ENCODE peak calls at places on chromosomes 2 and 18, in seven cellular contexts. One of them, this sample, is unnamed.

GRCh38 chr2:206723288-206723687 is 5.1 kb upstream of the DYTN start:
- DNase-seq in mesenchymal stem cell: no peak
- DNase-seq in mesendoderm: no peak
- DNase-seq in H9: no peak
- DNase-seq in trophoblast cell: no peak
- DNase-seq in neuronal stem cell: no peak
- DNase-seq in H1: no peak
- DNase-seq in this sample: no peak

GRCh38 chr2:54850171-54851122 is 127.0 kb downstream of the EML6 start:
- DNase-seq in trophoblast cell: peak
- DNase-seq in mesendoderm: no peak
- DNase-seq in H9: no peak
- DNase-seq in neuronal stem cell: no peak
- DNase-seq in H1: no peak
- DNase-seq in mesenchymal stem cell: no peak
- DNase-seq in this sample: no peak

GRCh38 chr2:22694856-22695255 is 690.1 kb upstream of the KLHL29 start:
- DNase-seq in neuronal stem cell: peak
- DNase-seq in mesendoderm: peak
- DNase-seq in H9: peak
- DNase-seq in trophoblast cell: no peak
- DNase-seq in mesenchymal stem cell: no peak
- DNase-seq in H1: peak
- DNase-seq in this sample: no peak

GRCh38 chr2:26000561-26001211 is 18.4 kb upstream of the KIF3C start:
- DNase-seq in mesenchymal stem cell: no peak
- DNase-seq in mesendoderm: no peak
- DNase-seq in H9: no peak
- DNase-seq in trophoblast cell: no peak
- DNase-seq in H1: no peak
- DNase-seq in neuronal stem cell: no peak
- DNase-seq in this sample: no peak

GRCh38 chr18:32093106-32093511 is 1.4 kb downstream of the RNF138 start:
- DNase-seq in H9: peak
- DNase-seq in neuronal stem cell: peak
- DNase-seq in trophoblast cell: peak
- DNase-seq in H1: no peak
- DNase-seq in mesenchymal stem cell: peak
- DNase-seq in mesendoderm: peak
- DNase-seq in this sample: peak

GRCh38 chr2:97759727-97760407 is 46.5 kb downstream of the ZAP70 start:
- DNase-seq in trophoblast cell: no peak
- DNase-seq in H1: no peak
- DNase-seq in H9: peak
- DNase-seq in neuronal stem cell: no peak
- DNase-seq in mesenchymal stem cell: no peak
- DNase-seq in mesendoderm: no peak
- DNase-seq in this sample: no peak

GRCh38 chr18:51028201-51028805 is 1.7 kb upstream of the SMAD4 start:
- DNase-seq in mesenchymal stem cell: no peak
- DNase-seq in mesendoderm: peak
- DNase-seq in H9: no peak
- DNase-seq in trophoblast cell: peak
- DNase-seq in H1: no peak
- DNase-seq in neuronal stem cell: no peak
- DNase-seq in this sample: peak

GRCh38 chr2:53969285-53970094 is 1.3 kb downstream of the PSME4 start:
- DNase-seq in H9: no peak
- DNase-seq in H1: no peak
- DNase-seq in neuronal stem cell: no peak
- DNase-seq in mesenchymal stem cell: peak
- DNase-seq in trophoblast cell: peak
- DNase-seq in mesendoderm: no peak
- DNase-seq in this sample: peak

GRCh38 chr2:161427413-161428239 is 11.5 kb downstream of the TBR1 start:
- DNase-seq in mesenchymal stem cell: no peak
- DNase-seq in H9: peak
- DNase-seq in trophoblast cell: no peak
- DNase-seq in H1: no peak
- DNase-seq in neuronal stem cell: peak
- DNase-seq in mesendoderm: peak
- DNase-seq in this sample: no peak

GRCh38 chr18:12890964-12891363 is 6.9 kb upstream of the PTPN2 start:
- DNase-seq in mesendoderm: no peak
- DNase-seq in H1: no peak
- DNase-seq in trophoblast cell: no peak
- DNase-seq in neuronal stem cell: no peak
- DNase-seq in mesenchymal stem cell: no peak
- DNase-seq in H9: no peak
- DNase-seq in this sample: no peak

GRCh38 chr18:12890500-12890899 is 6.5 kb upstream of the PTPN2 start:
- DNase-seq in H1: no peak
- DNase-seq in trophoblast cell: peak
- DNase-seq in H9: no peak
- DNase-seq in mesenchymal stem cell: no peak
- DNase-seq in mesendoderm: peak
- DNase-seq in neuronal stem cell: no peak
- DNase-seq in this sample: no peak

GRCh38 chr18:12895016-12895415 is 11.0 kb upstream of the PTPN2 start:
- DNase-seq in mesenchymal stem cell: no peak
- DNase-seq in trophoblast cell: no peak
- DNase-seq in H9: no peak
- DNase-seq in H1: no peak
- DNase-seq in neuronal stem cell: no peak
- DNase-seq in mesendoderm: no peak
- DNase-seq in this sample: no peak

GRCh38 chr18:12886498-12887126 is 2.6 kb upstream of the PTPN2 start:
- DNase-seq in neuronal stem cell: no peak
- DNase-seq in mesenchymal stem cell: no peak
- DNase-seq in mesendoderm: peak
- DNase-seq in trophoblast cell: peak
- DNase-seq in H1: no peak
- DNase-seq in H9: peak
- DNase-seq in this sample: no peak

DNA sequence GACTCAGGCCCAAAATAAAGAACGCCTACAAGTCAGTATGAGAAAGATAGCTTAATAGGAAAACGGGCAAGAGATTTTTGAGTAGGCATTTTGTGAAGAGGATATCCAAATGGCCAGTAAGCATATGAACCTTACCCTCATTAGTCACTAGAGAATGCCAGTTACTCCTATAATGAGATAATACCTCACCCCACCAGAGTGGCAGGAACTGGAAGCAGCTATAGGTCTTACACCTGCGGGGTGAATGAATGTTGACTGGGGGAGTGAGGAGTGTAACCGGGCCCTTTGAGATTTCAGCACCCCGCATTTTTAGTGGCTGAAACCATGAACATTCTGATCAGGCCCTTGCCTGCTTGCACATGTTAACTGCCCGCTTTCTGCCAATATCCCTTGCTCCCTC is 7.5 kb upstream of the PTPN2 start:
- DNase-seq in neuronal stem cell: no peak
- DNase-seq in trophoblast cell: no peak
- DNase-seq in mesenchymal stem cell: no peak
- DNase-seq in H9: no peak
- DNase-seq in H1: no peak
- DNase-seq in mesendoderm: no peak
- DNase-seq in this sample: no peak
- H3K23ac ChIP-seq in neuronal stem cell: no peak
- H3K23ac ChIP-seq in trophoblast cell: no peak
- H3K23ac ChIP-seq in mesenchymal stem cell: no peak
- H3K23ac ChIP-seq in H9: no peak
- H3K23ac ChIP-seq in H1: no peak
- H3K23ac ChIP-seq in mesendoderm: no peak
- H3K23ac ChIP-seq in this sample: no peak

GRCh38 chr2:19138264-19138825 is 220.1 kb downstream of the OSR1 start:
- DNase-seq in trophoblast cell: no peak
- DNase-seq in H1: no peak
- DNase-seq in mesendoderm: peak
- DNase-seq in neuronal stem cell: no peak
- DNase-seq in H9: no peak
- DNase-seq in mesenchymal stem cell: no peak
- DNase-seq in this sample: no peak
- H3K9ac ChIP-seq in trophoblast cell: no peak
- H3K9ac ChIP-seq in H1: no peak
- H3K9ac ChIP-seq in mesendoderm: no peak
- H3K9ac ChIP-seq in neuronal stem cell: no peak
- H3K9ac ChIP-seq in H9: peak
- H3K9ac ChIP-seq in mesenchymal stem cell: no peak
- H3K9ac ChIP-seq in this sample: peak

DNA sequence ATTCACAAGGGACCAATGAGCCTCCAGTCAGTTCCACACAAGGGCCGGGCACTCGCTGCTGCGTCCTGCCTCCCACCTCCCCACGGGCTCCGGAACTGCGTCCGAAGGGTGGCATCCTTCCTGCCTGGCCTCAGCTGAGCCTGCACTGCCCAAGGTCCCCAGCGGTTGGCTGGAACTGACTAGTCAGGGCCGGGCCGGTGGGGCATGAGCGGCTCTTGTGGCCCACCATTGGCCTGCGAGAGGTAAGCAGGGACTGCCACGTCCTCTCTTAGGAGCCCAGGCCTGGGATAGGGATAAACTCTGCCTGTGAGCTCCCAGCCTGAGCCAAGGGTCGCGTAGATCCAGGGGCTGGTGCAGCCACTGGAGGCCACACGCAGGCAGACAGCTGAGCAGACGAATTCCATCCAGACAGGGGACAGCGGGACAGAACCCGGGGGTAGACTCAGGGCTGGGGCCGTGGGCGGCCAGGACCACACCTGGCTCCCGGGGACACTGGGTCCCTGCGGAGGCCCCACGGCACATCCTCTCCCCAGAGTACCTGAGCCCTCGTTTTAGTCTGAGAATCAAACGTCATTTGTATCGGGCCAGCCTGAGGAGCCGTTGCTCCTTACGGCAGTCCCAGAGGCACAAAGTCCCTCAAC is 148.4 kb downstream of the ZNF516 start:
- DNase-seq in trophoblast cell: no peak
- DNase-seq in mesenchymal stem cell: no peak
- DNase-seq in neuronal stem cell: no peak
- DNase-seq in mesendoderm: no peak
- DNase-seq in H1: no peak
- DNase-seq in H9: no peak
- DNase-seq in this sample: no peak
- H3K23ac ChIP-seq in trophoblast cell: no peak
- H3K23ac ChIP-seq in mesenchymal stem cell: no peak
- H3K23ac ChIP-seq in neuronal stem cell: peak
- H3K23ac ChIP-seq in mesendoderm: no peak
- H3K23ac ChIP-seq in H1: no peak
- H3K23ac ChIP-seq in H9: no peak
- H3K23ac ChIP-seq in this sample: no peak

DNA sequence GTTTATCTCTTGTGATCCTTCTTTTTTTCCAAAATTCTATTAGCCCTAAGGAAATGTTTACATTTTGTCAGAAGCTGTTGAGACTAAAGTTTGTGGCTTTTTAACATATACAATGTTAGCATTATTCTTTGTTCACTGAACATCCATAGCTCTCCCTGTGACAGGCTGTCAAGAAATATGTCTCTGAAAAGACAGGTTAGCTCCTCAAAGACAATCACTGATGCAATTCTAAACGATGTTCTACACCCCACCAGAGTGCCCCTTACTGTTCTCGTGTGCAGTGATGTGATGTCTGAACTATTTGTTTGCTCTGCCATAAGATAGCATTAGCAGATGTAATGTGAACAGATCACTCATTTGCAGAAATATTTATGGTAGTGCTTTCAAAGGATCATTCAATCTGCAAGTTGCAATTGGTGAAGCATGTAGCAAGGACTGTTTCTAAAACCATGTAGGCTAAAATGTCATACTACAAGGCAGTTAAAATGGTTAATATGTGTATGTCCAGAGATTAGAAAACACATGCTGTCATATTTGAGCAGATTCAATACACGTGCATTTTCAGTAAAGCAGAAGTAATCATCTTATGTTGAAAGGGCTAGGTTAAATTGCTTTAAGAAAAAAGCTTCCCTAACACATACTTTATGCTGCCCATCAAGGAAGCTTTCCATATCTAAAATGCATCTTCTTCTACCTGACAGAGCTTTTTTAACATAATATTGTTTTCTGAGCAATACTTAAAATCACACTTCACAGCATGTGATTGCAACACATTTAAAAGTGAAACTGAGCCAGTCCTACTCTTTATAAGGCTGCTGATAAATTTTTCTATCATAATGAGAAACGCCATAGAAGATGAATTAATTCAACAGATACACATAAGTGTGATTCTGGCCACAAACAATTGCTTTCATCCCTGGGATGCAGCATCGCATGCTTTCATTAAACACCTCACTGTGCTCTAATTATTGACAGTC is 285.7 kb upstream of the UBE2E3 start:
- DNase-seq in mesenchymal stem cell: peak
- DNase-seq in trophoblast cell: no peak
- DNase-seq in H9: no peak
- DNase-seq in mesendoderm: no peak
- DNase-seq in neuronal stem cell: no peak
- DNase-seq in H1: no peak
- DNase-seq in this sample: peak
- H3K9ac ChIP-seq in mesenchymal stem cell: peak
- H3K9ac ChIP-seq in trophoblast cell: no peak
- H3K9ac ChIP-seq in H9: no peak
- H3K9ac ChIP-seq in mesendoderm: no peak
- H3K9ac ChIP-seq in neuronal stem cell: no peak
- H3K9ac ChIP-seq in H1: no peak
- H3K9ac ChIP-seq in this sample: no peak